ENCODE peak calls at places on chromosomes 16 and 17, in eight cellular contexts. C is CD8-positive, alpha-beta T cell; E is fibroblast of lung; W is colonic mucosa; B is aorta; X is epithelial cell of esophagus; A is activated T-helper 9 cell treated with anti-CD3 and anti-CD28 coated beads, Interleukin-2, amount 50 U/mL, for 16 hours; N is mammary epithelial cell. O is an unnamed sample.

GRCh38 chr16:88005148-88005547 is 53.9 kb downstream of the BANP start:
- DNase-seq in E (no peak), C (no peak), A (no peak), N (no peak), B (no peak), W (no peak), X (no peak), O (peak)

GRCh38 chr17:18877104-18877503 is 19.2 kb downstream of the PRPSAP2 start:
- DNase-seq in B (no peak), C (no peak), E (peak), W (no peak), N (peak), X (peak), A (no peak), O (no peak)

GRCh38 chr16:67016143-67016542 is 12.8 kb upstream of the CBFB start:
- DNase-seq in E (no peak), X (no peak), N (no peak), W (no peak), B (no peak), A (no peak), C (no peak), O (no peak)

GRCh38 chr17:21353326-21354010 is 22.7 kb upstream of the KCNJ12 start:
- DNase-seq in A (no peak), N (no peak), X (peak), W (no peak), B (peak), C (no peak), E (no peak), O (no peak)

GRCh38 chr17:5272313-5272712 is 9.8 kb upstream of the RABEP1 start:
- DNase-seq in N (peak), A (peak), B (no peak), E (peak), W (no peak), C (no peak), X (peak), O (peak)

GRCh38 chr17:61389670-61390478 is 9.8 kb upstream of the TBX2 start:
- DNase-seq in W (no peak), B (peak), A (no peak), E (no peak), X (peak), C (peak), N (no peak), O (peak)

GRCh38 chr17:7220593-7221280 is 999 bp downstream of the ACADVL start:
- DNase-seq in X (peak), C (peak), W (peak), B (peak), E (peak), A (peak), N (peak), O (peak)

GRCh38 chr16:65120811-65121721 is 797 bp downstream of the CDH11 start:
- DNase-seq in B (peak), N (peak), E (peak), W (peak), X (peak), C (no peak), A (no peak), O (peak)

GRCh38 chr17:40588557-40588956 is 23.3 kb upstream of the CCR7 start:
- DNase-seq in A (no peak), W (no peak), X (no peak), N (no peak), C (no peak), E (no peak), B (no peak), O (no peak)

GRCh38 chr17:57035971-57036481 is 49.0 kb upstream of the AKAP1 start:
- DNase-seq in B (no peak), A (no peak), E (no peak), N (peak), X (peak), W (peak), C (no peak), O (no peak)

GRCh38 chr16:9081183-9081582 is 10.3 kb upstream of the HAPSTR1 start:
- DNase-seq in N (no peak), X (no peak), C (no peak), E (no peak), A (no peak), W (no peak), B (no peak), O (no peak)